ENCODE peak calls at places on chromosomes 3 and 15, in seven cellular contexts. One of them, this sample, is unnamed.
A peak's percentile ranks its signal among the peaks of the same experiment; 100 is the strongest.

GRCh38 chr3:71916747-71917369 is 131.9 kb upstream of the PROK2 start:
- DNase-seq in mesothelial cell of epicardium: no peak
- DNase-seq in cerebellum: no peak
- DNase-seq in A172: no peak
- DNase-seq in kidney tubule cell: no peak
- DNase-seq in frontal cortex: no peak
- DNase-seq in GM04504: peak; percentile 7
- DNase-seq in this sample: no peak

GRCh38 chr3:69063636-69064035 is 11.5 kb upstream of the TMF1 start:
- DNase-seq in mesothelial cell of epicardium: no peak
- DNase-seq in GM04504: no peak
- DNase-seq in kidney tubule cell: no peak
- DNase-seq in cerebellum: no peak
- DNase-seq in frontal cortex: no peak
- DNase-seq in A172: no peak
- DNase-seq in this sample: no peak

GRCh38 chr15:62323353-62323752 is 158.3 kb upstream of the C2CD4B start:
- DNase-seq in frontal cortex: no peak
- DNase-seq in cerebellum: no peak
- DNase-seq in mesothelial cell of epicardium: no peak
- DNase-seq in kidney tubule cell: no peak
- DNase-seq in A172: no peak
- DNase-seq in GM04504: no peak
- DNase-seq in this sample: no peak

GRCh38 chr3:128619146-128619890 is 31.3 kb downstream of the RPN1 start:
- DNase-seq in A172: peak; percentile 82
- DNase-seq in frontal cortex: no peak
- DNase-seq in GM04504: peak; percentile 50
- DNase-seq in kidney tubule cell: peak; percentile 73
- DNase-seq in mesothelial cell of epicardium: no peak
- DNase-seq in cerebellum: no peak
- DNase-seq in this sample: peak; percentile 89

GRCh38 chr3:33075996-33076395 is 20.9 kb downstream of the GLB1 start:
- DNase-seq in kidney tubule cell: peak; percentile 85
- DNase-seq in GM04504: peak; percentile 41
- DNase-seq in frontal cortex: no peak
- DNase-seq in A172: peak; percentile 13
- DNase-seq in cerebellum: no peak
- DNase-seq in mesothelial cell of epicardium: no peak
- DNase-seq in this sample: no peak

GRCh38 chr3:190826018-190826417 is 36.5 kb downstream of the GMNC start:
- DNase-seq in frontal cortex: no peak
- DNase-seq in A172: no peak
- DNase-seq in kidney tubule cell: peak; percentile 79
- DNase-seq in cerebellum: peak; percentile 4
- DNase-seq in GM04504: no peak
- DNase-seq in mesothelial cell of epicardium: no peak
- DNase-seq in this sample: peak; percentile 31

GRCh38 chr3:102904629-102905028 is 469.8 kb downstream of the ZPLD1 start:
- DNase-seq in frontal cortex: no peak
- DNase-seq in GM04504: no peak
- DNase-seq in kidney tubule cell: no peak
- DNase-seq in mesothelial cell of epicardium: no peak
- DNase-seq in cerebellum: no peak
- DNase-seq in A172: no peak
- DNase-seq in this sample: no peak

GRCh38 chr3:170555329-170555728 is 30.5 kb downstream of the SLC7A14 start:
- DNase-seq in mesothelial cell of epicardium: no peak
- DNase-seq in A172: no peak
- DNase-seq in kidney tubule cell: no peak
- DNase-seq in frontal cortex: no peak
- DNase-seq in GM04504: no peak
- DNase-seq in cerebellum: no peak
- DNase-seq in this sample: no peak

GRCh38 chr3:107045791-107046190 is 331.4 kb upstream of the CCDC54 start:
- DNase-seq in frontal cortex: no peak
- DNase-seq in kidney tubule cell: no peak
- DNase-seq in A172: no peak
- DNase-seq in GM04504: no peak
- DNase-seq in cerebellum: no peak
- DNase-seq in mesothelial cell of epicardium: no peak
- DNase-seq in this sample: no peak

GRCh38 chr3:13080026-13080425 is 6.8 kb upstream of the IQSEC1 start:
- DNase-seq in cerebellum: no peak
- DNase-seq in A172: no peak
- DNase-seq in frontal cortex: no peak
- DNase-seq in kidney tubule cell: no peak
- DNase-seq in GM04504: no peak
- DNase-seq in mesothelial cell of epicardium: no peak
- DNase-seq in this sample: no peak

GRCh38 chr15:31405200-31405929 is 78.7 kb downstream of the KLF13 start:
- DNase-seq in mesothelial cell of epicardium: no peak
- DNase-seq in A172: peak; percentile 67
- DNase-seq in cerebellum: no peak
- DNase-seq in kidney tubule cell: peak; percentile 22
- DNase-seq in GM04504: no peak
- DNase-seq in frontal cortex: no peak
- DNase-seq in this sample: no peak

GRCh38 chr15:26179906-26180305 is 316.8 kb upstream of the ATP10A start:
- DNase-seq in cerebellum: no peak
- DNase-seq in frontal cortex: no peak
- DNase-seq in A172: no peak
- DNase-seq in mesothelial cell of epicardium: no peak
- DNase-seq in kidney tubule cell: peak; percentile 3
- DNase-seq in GM04504: no peak
- DNase-seq in this sample: no peak

GRCh38 chr3:100209948-100210776 is 50.6 kb upstream of the TBC1D23 start:
- DNase-seq in kidney tubule cell: no peak
- DNase-seq in cerebellum: no peak
- DNase-seq in GM04504: no peak
- DNase-seq in A172: no peak
- DNase-seq in mesothelial cell of epicardium: no peak
- DNase-seq in frontal cortex: no peak
- DNase-seq in this sample: no peak

GRCh38 chr15:25787855-25788521 is 75.1 kb downstream of the ATP10A start:
- DNase-seq in mesothelial cell of epicardium: no peak
- DNase-seq in frontal cortex: no peak
- DNase-seq in cerebellum: no peak
- DNase-seq in GM04504: no peak
- DNase-seq in kidney tubule cell: peak; percentile 29
- DNase-seq in A172: no peak
- DNase-seq in this sample: no peak

GRCh38 chr15:74858366-74858735 is 14.8 kb downstream of the SCAMP2 start:
- DNase-seq in cerebellum: no peak
- DNase-seq in mesothelial cell of epicardium: no peak
- DNase-seq in kidney tubule cell: no peak
- DNase-seq in frontal cortex: no peak
- DNase-seq in GM04504: no peak
- DNase-seq in A172: no peak
- DNase-seq in this sample: no peak

This sample was measured in skeletal muscle cell.